ENCODE peak calls at places on chromosomes 3 and 15, in seven cellular contexts. Q is astrocyte, S is left ventricle myocardium inferior, E is stomach, W is breast epithelium, P is tibial nerve, U is IMR-90. H is an unnamed sample. For H3K4me1 and H3K27me3, the result is how much of the 10 kb centered on the place peaks cover.

GRCh38 chr3:45677045-45677436 is 12.2 kb upstream of the SACM1L start:
- DNase-seq in Q (no peak), S (no peak), E (no peak), W (no peak), P (no peak), U (peak), H (no peak)

GRCh38 chr15:63094495-63094931 is 27.1 kb upstream of the LACTB start:
- DNase-seq in Q (peak), S (no peak), E (no peak), W (no peak), P (no peak), U (peak), H (no peak)

GRCh38 chr3:157119369-157119951 is 40.5 kb downstream of the CCNL1 start:
- DNase-seq in Q (no peak), S (no peak), E (no peak), W (no peak), P (no peak), U (no peak), H (no peak)

GRCh38 chr15:47993051-47993450 is 127.7 kb upstream of the SLC24A5 start:
- DNase-seq in Q (no peak), S (no peak), E (no peak), W (no peak), P (no peak), U (no peak), H (no peak)

GRCh38 chr15:89654847-89655805 is at the start of gene KIF7:
- DNase-seq in Q (peak), S (no peak), E (peak), W (no peak), P (no peak), U (peak), H (no peak)

GRCh38 chr3:10026084-10026890 is at the start of gene FANCD2:
- DNase-seq in Q (peak), S (peak), E (peak), W (peak), P (peak), U (peak), H (peak)

GRCh38 chr15:95957854-95958253 is 372.6 kb upstream of the NR2F2 start:
- DNase-seq in Q (no peak), S (no peak), E (no peak), W (no peak), P (no peak), U (no peak), H (no peak)

GRCh38 chr3:179093807-179094206 is 22.2 kb upstream of the ZMAT3 start:
- DNase-seq in Q (peak), S (no peak), E (no peak), W (no peak), P (no peak), U (peak), H (no peak)

GRCh38 chr3:192772495-192772894 is 45.2 kb upstream of the FGF12 start:
- DNase-seq in Q (peak), S (peak), E (peak), W (peak), P (no peak), U (peak), H (no peak)

GRCh38 chr15:67784856-67785430 is 40.4 kb upstream of the SKOR1 start:
- DNase-seq in Q (no peak), S (no peak), E (no peak), W (no peak), P (no peak), U (no peak), H (no peak)
- H3K4me1 ChIP-seq in Q (under half), S (under half), E (under half), W (under half), P (under half), U (under half), H (under half)

GRCh38 chr15:74227968-74228722 is 8.0 kb upstream of the CCDC33 start:
- DNase-seq in Q (no peak), S (no peak), E (peak), W (no peak), P (no peak), U (no peak), H (no peak)

GRCh38 chr15:74228723-74229081 is 7.4 kb upstream of the CCDC33 start:
- DNase-seq in Q (peak), S (no peak), E (no peak), W (no peak), P (no peak), U (peak), H (no peak)

GRCh38 chr15:74226761-74227540 is 9.2 kb upstream of the CCDC33 start:
- DNase-seq in Q (no peak), S (no peak), E (no peak), W (no peak), P (no peak), U (no peak), H (no peak)

GRCh38 chr15:74222705-74223104 is 13.4 kb upstream of the CCDC33 start:
- DNase-seq in Q (no peak), S (no peak), E (no peak), W (no peak), P (no peak), U (no peak), H (no peak)

GRCh38 chr15:74225928-74226327 is 10.2 kb upstream of the CCDC33 start:
- DNase-seq in Q (no peak), S (no peak), E (no peak), W (no peak), P (no peak), U (no peak), H (no peak)
- H3K27me3 ChIP-seq in Q (under half), S (under half), E (under half), W (under half), P (under half), U (half or more), H (under half)

DNA sequence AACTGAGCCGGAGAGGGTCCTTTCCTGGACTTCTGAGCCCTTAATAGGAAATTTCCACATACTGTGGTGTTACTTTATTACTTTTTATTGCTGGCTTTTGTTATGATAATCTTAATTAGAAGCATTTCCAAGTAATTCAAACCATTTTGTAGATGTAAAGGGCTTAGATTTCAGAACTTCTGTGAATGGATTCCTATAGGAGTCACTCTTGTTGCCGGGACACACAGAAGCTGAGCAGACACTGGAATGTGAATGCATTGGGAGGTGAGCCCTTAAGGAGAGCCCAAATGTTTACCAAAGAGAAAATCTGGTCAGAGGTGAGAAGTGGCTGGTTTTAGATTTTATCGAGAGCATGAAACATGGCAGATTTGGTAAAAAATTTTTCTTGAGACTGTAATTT is 87.4 kb downstream of the FNDC3B start:
- DNase-seq in Q (no peak), S (no peak), E (no peak), W (no peak), P (no peak), U (no peak), H (no peak)
- H3K4me1 ChIP-seq in Q (half or more), S (half or more), E (under half), W (under half), P (half or more), U (under half), H (under half)

GRCh38 chr15:34085746-34086145 is 15.9 kb downstream of the EMC7 start:
- DNase-seq in Q (peak), S (no peak), E (no peak), W (no peak), P (no peak), U (peak), H (no peak)

GRCh38 chr15:34078900-34079299 is 22.8 kb downstream of the EMC7 start:
- DNase-seq in Q (no peak), S (no peak), E (no peak), W (no peak), P (no peak), U (no peak), H (no peak)

GRCh38 chr15:34079904-34080303 is 21.8 kb downstream of the EMC7 start:
- DNase-seq in Q (no peak), S (no peak), E (no peak), W (no peak), P (no peak), U (no peak), H (no peak)

GRCh38 chr15:34084086-34084485 is 17.6 kb downstream of the EMC7 start:
- DNase-seq in Q (peak), S (no peak), E (no peak), W (no peak), P (no peak), U (peak), H (no peak)
- H3K27me3 ChIP-seq in Q (under half), S (under half), E (under half), W (under half), P (under half), U (under half), H (under half)

DNA sequence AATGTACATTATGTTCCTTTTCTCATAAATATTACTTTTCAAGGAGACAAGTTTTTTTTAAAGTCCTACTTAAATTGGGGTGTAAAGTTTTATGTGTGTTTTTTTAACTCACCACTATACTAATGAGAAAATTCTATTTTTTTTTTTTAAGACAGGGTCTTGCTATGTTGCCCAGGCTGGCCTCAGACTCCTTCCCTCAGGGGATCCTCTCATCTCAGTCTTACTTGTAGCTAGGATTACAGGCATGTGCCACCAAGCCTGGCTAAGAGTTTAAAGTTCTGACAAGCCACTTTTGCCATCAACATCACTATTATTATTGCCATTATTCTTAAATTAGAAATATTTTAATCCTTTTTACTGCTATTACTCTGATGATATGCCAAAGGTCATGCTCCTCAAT is 7.7 kb downstream of the TSPAN3 start:
- DNase-seq in Q (no peak), S (no peak), E (no peak), W (no peak), P (no peak), U (no peak), H (no peak)
- H3K4me1 ChIP-seq in Q (under half), S (half or more), E (half or more), W (under half), P (half or more), U (under half), H (under half)

GRCh38 chr15:70140543-70141375 is 43.0 kb upstream of the TLE3 start:
- DNase-seq in Q (peak), S (no peak), E (peak), W (no peak), P (no peak), U (peak), H (no peak)
- H3K27me3 ChIP-seq in Q (under half), S (half or more), E (under half), W (under half), P (under half), U (under half), H (under half)

GRCh38 chr15:34023932-34024331 is 15.1 kb downstream of the AVEN start:
- DNase-seq in Q (peak), S (no peak), E (no peak), W (no peak), P (no peak), U (peak), H (no peak)
- H3K4me1 ChIP-seq in Q (under half), S (under half), E (under half), W (under half), P (under half), U (under half), H (under half)